ENCODE peak calls at places on chromosome 20, in ten cellular contexts. A is GM06990, D is suprapubic skin, M is PC-9, K is astrocyte, O is HFFc6, I is GM10248, Z is cardiac muscle cell, N is nephron progenitor cell, U is psoas muscle. J is an unnamed sample.

GRCh38 chr20:41339957-41340326 is 679 bp upstream of the LPIN3 start:
- DNase-seq in N (peak), K (peak), D (peak), M (peak), A (peak), U (peak), O (peak), Z (peak), I (peak), J (peak)

GRCh38 chr20:49676581-49677291 is 36.9 kb downstream of the B4GALT5 start:
- DNase-seq in N (no peak), M (no peak), O (peak), I (peak), A (peak), K (peak), U (no peak), D (no peak), Z (no peak), J (no peak)

GRCh38 chr20:10200329-10200728 is 18.3 kb upstream of the SNAP25 start:
- DNase-seq in I (no peak), N (no peak), D (no peak), M (no peak), A (no peak), U (no peak), O (no peak), Z (no peak), K (peak), J (no peak)

GRCh38 chr20:38870733-38871559 is 55.3 kb upstream of the FAM83D start:
- DNase-seq in D (no peak), Z (no peak), M (peak), U (no peak), O (peak), I (no peak), N (no peak), K (no peak), A (no peak), J (no peak)

GRCh38 chr20:5354871-5355270 is 38.1 kb upstream of the PROKR2 start:
- DNase-seq in K (no peak), O (no peak), I (no peak), M (no peak), D (no peak), U (no peak), A (no peak), Z (no peak), N (no peak), J (no peak)

GRCh38 chr20:973785-974194 is 28.3 kb downstream of the RSPO4 start:
- DNase-seq in A (no peak), Z (peak), N (no peak), O (peak), M (peak), K (no peak), D (no peak), I (peak), U (no peak), J (no peak)

GRCh38 chr20:25605146-25605545 is 18.7 kb downstream of the NANP start:
- DNase-seq in M (no peak), N (no peak), Z (no peak), K (no peak), U (no peak), A (no peak), O (no peak), I (no peak), D (no peak), J (no peak)

GRCh38 chr20:3813758-3814581 is 6.4 kb upstream of the AP5S1 start:
- DNase-seq in Z (no peak), I (no peak), M (no peak), D (no peak), A (no peak), N (no peak), U (peak), K (no peak), O (no peak), J (no peak)

GRCh38 chr20:21074605-21075336 is 31.4 kb downstream of the LINC00237 start:
- DNase-seq in I (peak), K (peak), U (no peak), D (no peak), O (no peak), M (no peak), N (no peak), A (peak), Z (no peak), J (no peak)

GRCh38 chr20:61886721-61887658 is 178.7 kb downstream of the TAF4 start:
- DNase-seq in K (no peak), N (peak), O (peak), D (no peak), U (peak), A (no peak), M (peak), I (peak), Z (peak), J (peak)

GRCh38 chr20:32240220-32240619 is 32.5 kb downstream of the POFUT1 start:
- DNase-seq in O (no peak), Z (no peak), K (no peak), I (no peak), U (no peak), A (no peak), D (no peak), N (no peak), M (peak), J (no peak)
- TF ChIP-seq CTCF in O (peak), Z (no peak), K (no peak), I (peak), U (no peak), A (peak), D (no peak), N (no peak), M (no peak), J (no peak)

GRCh38 chr20:59519707-59520014 is 84.7 kb upstream of the PHACTR3 start:
- DNase-seq in O (no peak), M (no peak), N (no peak), A (no peak), K (no peak), U (no peak), I (no peak), Z (no peak), D (no peak), J (no peak)
- TF ChIP-seq CTCF in O (peak), M (no peak), N (peak), A (no peak), K (no peak), U (no peak), I (no peak), Z (no peak), D (no peak), J (peak)

GRCh38 chr20:50720582-50720981 is 10.8 kb upstream of the PARD6B start:
- DNase-seq in O (no peak), I (no peak), D (no peak), Z (no peak), K (no peak), U (no peak), A (no peak), N (no peak), M (no peak), J (no peak)
- TF ChIP-seq CTCF in O (peak), I (no peak), D (no peak), Z (no peak), K (no peak), U (no peak), A (no peak), N (no peak), M (no peak), J (peak)

DNA sequence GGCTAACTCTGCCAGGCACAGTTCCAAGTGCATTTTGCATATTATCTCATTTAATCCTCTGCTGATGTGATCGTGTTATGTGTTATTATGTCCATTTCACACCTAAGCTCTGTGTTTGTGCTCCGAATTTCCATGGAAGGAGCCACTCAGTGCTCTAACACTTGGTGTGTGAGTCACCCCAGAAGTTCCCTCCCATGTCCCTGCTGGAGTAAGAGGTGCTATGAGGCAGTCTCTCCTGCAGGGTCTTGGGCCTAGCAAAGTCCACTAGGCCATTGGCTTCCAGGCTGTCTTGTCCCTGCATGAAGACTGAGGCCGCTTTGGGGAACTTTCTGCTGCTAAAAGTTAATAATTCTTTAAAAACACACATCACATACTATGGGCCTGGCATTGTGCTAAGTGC is 405.9 kb upstream of the SULF2 start:
- DNase-seq in M (no peak), D (no peak), O (no peak), I (no peak), A (no peak), K (peak), Z (no peak), U (no peak), N (no peak), J (no peak)
- TF ChIP-seq CTCF in M (no peak), D (no peak), O (no peak), I (no peak), A (no peak), K (no peak), Z (no peak), U (no peak), N (no peak), J (no peak)

GRCh38 chr20:15842872-15843271 is 730.4 kb downstream of the KIF16B start:
- DNase-seq in I (peak), M (no peak), N (no peak), O (no peak), Z (no peak), D (no peak), K (no peak), A (no peak), U (no peak), J (no peak)
- TF ChIP-seq CTCF in I (no peak), M (no peak), N (no peak), O (no peak), Z (no peak), D (no peak), K (no peak), A (peak), U (no peak), J (no peak)

DNA sequence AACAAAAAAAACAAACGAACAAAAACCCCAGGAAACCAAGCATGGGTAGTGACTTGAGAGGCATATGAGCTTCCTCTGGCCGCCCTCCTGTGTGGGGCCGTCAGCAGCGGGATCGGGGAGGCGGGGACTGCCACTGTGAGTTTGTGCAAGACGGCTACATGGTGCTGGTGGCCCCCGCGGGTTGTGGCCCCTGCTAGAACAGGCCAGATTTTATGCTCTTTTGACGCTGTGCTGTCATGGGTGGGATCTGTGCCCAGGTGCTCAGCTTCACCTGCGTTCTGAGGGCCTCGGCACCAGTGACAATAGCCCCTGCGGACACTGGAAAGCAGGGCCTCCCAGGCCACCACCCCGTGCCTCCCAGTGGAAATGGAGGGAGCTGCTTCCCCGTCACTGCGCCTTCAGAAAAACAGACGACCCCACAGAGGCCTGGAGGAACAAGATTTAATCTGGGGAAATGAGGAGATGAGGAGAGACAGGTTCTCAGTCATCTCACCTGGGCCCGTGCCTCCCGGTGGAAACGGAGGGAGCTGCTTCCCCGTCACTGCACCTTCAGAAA is 4.7 kb upstream of the KCNQ2 start:
- DNase-seq in Z (no peak), O (no peak), M (no peak), N (no peak), A (no peak), I (no peak), D (no peak), K (no peak), U (no peak), J (no peak)
- TF ChIP-seq CTCF in Z (no peak), O (no peak), M (no peak), N (no peak), A (no peak), I (no peak), D (no peak), K (no peak), U (no peak), J (no peak)

GRCh38 chr20:13288357-13288756 is 67.3 kb downstream of the ISM1 start:
- DNase-seq in Z (no peak), O (no peak), A (no peak), N (no peak), I (no peak), U (no peak), D (no peak), K (no peak), M (no peak), J (no peak)
- TF ChIP-seq CTCF in Z (no peak), O (no peak), A (no peak), N (no peak), I (no peak), U (no peak), D (no peak), K (no peak), M (no peak), J (no peak)

DNA sequence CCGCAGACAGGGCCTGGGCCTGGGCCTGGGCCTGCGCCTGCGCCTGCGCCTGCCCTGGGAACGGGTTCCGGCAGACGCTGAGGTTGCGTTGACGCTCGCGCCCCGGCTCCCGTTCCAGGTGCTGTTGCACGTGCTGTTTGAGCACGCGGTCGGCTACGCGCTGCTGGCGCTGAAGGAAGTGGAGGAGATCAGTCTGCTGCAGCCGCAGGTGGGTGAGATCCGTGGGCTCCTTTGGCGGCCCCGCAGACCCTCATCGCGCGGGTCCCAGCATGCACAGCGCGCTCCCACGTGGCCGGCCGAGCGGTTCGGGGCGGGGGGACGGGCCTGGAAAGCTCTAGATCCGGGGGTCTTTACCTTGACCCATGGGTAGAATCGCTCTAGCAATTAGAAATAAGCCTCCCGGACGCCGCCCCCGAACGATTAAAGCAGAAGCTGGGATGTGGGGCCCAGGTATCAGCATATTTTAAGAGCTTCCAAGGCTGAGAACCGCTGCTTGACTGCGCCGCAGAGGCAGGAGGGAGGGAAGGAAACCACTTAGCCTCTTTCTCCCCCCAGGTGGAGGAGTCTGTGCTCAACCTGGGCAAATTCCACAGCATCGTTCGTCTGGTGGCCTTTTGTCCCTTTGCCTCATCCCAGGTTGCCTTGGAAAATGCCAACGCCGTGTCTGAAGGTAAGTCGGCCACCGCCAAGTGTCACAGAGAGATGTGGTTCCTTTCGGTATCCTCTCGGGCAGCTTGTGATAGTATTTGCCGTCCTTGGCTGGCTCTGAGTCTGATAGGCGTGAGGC is 485 bp downstream of the NOP56 start:
- DNase-seq in A (no peak), U (no peak), Z (peak), N (no peak), D (no peak), M (no peak), K (no peak), I (peak), O (no peak), J (peak)
- TF ChIP-seq CTCF in A (no peak), U (no peak), Z (no peak), N (no peak), D (no peak), M (no peak), K (no peak), I (no peak), O (no peak), J (no peak)